ENCODE peak calls at places on chromosomes 1 and 21, in five cellular contexts. D is NCI-H2171; N is GM18507; W is stimulated activated naive CD4-positive, alpha-beta T cell treated with Interleukin-2 at 50 U/mL for 16 hours; P is RKO. S is an unnamed sample.

GRCh38 chr1:54842206-54842915 is 41.2 kb upstream of the TTC22 start:
- DNase-seq in P (no peak), W (no peak), N (no peak), D (no peak), S (no peak)

GRCh38 chr1:208117817-208118216 is 126.4 kb downstream of the PLXNA2 start:
- DNase-seq in N (no peak), W (no peak), P (no peak), D (no peak), S (no peak)

GRCh38 chr1:14810631-14811325 is 212.3 kb downstream of the KAZN start:
- DNase-seq in W (no peak), N (no peak), P (no peak), D (no peak), S (no peak)

GRCh38 chr21:30227633-30228404 is 11.9 kb upstream of the CLDN8 start:
- DNase-seq in N (no peak), W (no peak), D (no peak), P (peak; percentile 18), S (no peak)

GRCh38 chr1:162131405-162132321 is 62.2 kb downstream of the NOS1AP start:
- DNase-seq in W (no peak), P (no peak), N (no peak), D (no peak), S (no peak)

GRCh38 chr21:33061233-33061632 is 8.7 kb upstream of the OLIG1 start:
- DNase-seq in D (no peak), N (no peak), W (no peak), P (no peak), S (no peak)

GRCh38 chr1:232988572-232989040 is 38.2 kb downstream of the NTPCR start:
- DNase-seq in D (peak; percentile 57), N (no peak), P (no peak), W (no peak), S (no peak)

GRCh38 chr1:162235261-162235780 is 141.3 kb downstream of the SPATA46 start:
- DNase-seq in P (no peak), W (no peak), D (no peak), N (no peak), S (no peak)

GRCh38 chr1:93908394-93909145 is 660 bp downstream of the GCLM start:
- DNase-seq in N (peak; percentile 20), D (no peak), P (peak; percentile 53), W (peak; percentile 42), S (peak; percentile 56)

GRCh38 chr1:59878370-59878769 is 48.2 kb downstream of the CYP2J2 start:
- DNase-seq in D (no peak), P (no peak), W (no peak), N (no peak), S (no peak)

GRCh38 chr1:192983349-192983980 is 75.7 kb downstream of the UCHL5 start:
- DNase-seq in W (no peak), N (no peak), D (no peak), P (no peak), S (no peak)

GRCh38 chr1:156677616-156678596 is 699 bp upstream of the NES start:
- DNase-seq in N (peak; percentile 32), D (peak; percentile 20), P (peak; percentile 87), W (no peak), S (peak; percentile 19)

GRCh38 chr1:32201011-32201855 is 838 bp downstream of the CCDC28B start:
- DNase-seq in W (peak; percentile 75), N (no peak), P (peak; percentile 61), D (no peak), S (peak; percentile 78)

GRCh38 chr21:16193758-16194606 is 464.2 kb downstream of the USP25 start:
- DNase-seq in W (no peak), P (no peak), N (no peak), D (no peak), S (no peak)

GRCh38 chr1:82903626-82904025 is 1095.3 kb downstream of the TTLL7 start:
- DNase-seq in P (no peak), N (no peak), W (no peak), D (no peak), S (no peak)

GRCh38 chr1:24540906-24541710 is 14.8 kb upstream of the NCMAP start:
- DNase-seq in P (no peak), W (peak; percentile 39), N (no peak), D (no peak), S (no peak)

GRCh38 chr21:41141031-41141457 is 26.9 kb upstream of the BACE2 start:
- DNase-seq in P (no peak), D (no peak), W (no peak), N (no peak), S (no peak)